ENCODE peak calls at places on chromosomes 4 and X, in four cellular contexts. W, G, I and B are unnamed samples. For H3K4me1, the result is how much of the 10 kb centered on the place peaks cover.

GRCh38 chrX:116240446-116240845 is 69.9 kb downstream of the AGTR2 start:
- DNase-seq in W (no peak), G (no peak), I (no peak), B (no peak)

GRCh38 chrX:96761566-96761965 is 76.9 kb downstream of the DIAPH2 start:
- DNase-seq in W (no peak), G (no peak), I (no peak), B (no peak)

GRCh38 chr4:156101571-156101970 is 147.9 kb upstream of the CTSO start:
- DNase-seq in W (no peak), G (no peak), I (no peak), B (no peak)

GRCh38 chr4:136939781-136940180 is 592.5 kb downstream of the PCDH18 start:
- DNase-seq in W (no peak), G (no peak), I (no peak), B (peak)

GRCh38 chr4:113292371-113293042 is 243.1 kb downstream of the ANK2 start:
- DNase-seq in W (peak), G (peak), I (peak), B (peak)

GRCh38 chr4:47239649-47240048 is 208.3 kb downstream of the GABRB1 start:
- DNase-seq in W (no peak), G (no peak), I (no peak), B (no peak)

GRCh38 chr4:24321151-24321550 is 263.2 kb downstream of the DHX15 start:
- DNase-seq in W (no peak), G (no peak), I (no peak), B (no peak)

GRCh38 chr4:89031272-89031671 is 25.7 kb downstream of the FAM13A start:
- DNase-seq in W (no peak), G (no peak), I (no peak), B (no peak)

GRCh38 chr4:47528651-47529050 is 43.6 kb downstream of the ATP10D start:
- DNase-seq in W (no peak), G (no peak), I (no peak), B (peak)

GRCh38 chr4:53790286-53790685 is 199.0 kb upstream of the LNX1 start:
- DNase-seq in W (no peak), G (no peak), I (no peak), B (no peak)

GRCh38 chr4:55127521-55127920 is 2.1 kb upstream of the KDR start:
- DNase-seq in W (no peak), G (no peak), I (no peak), B (no peak)

GRCh38 chr4:181650033-181650825 is 593.0 kb upstream of the TENM3 start:
- DNase-seq in W (no peak), G (no peak), I (no peak), B (no peak)

GRCh38 chrX:153829549-153829798 is 870 bp downstream of the PDZD4 start:
- DNase-seq in W (no peak), G (no peak), I (no peak), B (no peak)

GRCh38 chr4:36260714-36261113 is 16.4 kb upstream of the ARAP2 start:
- DNase-seq in W (no peak), G (no peak), I (no peak), B (no peak)

GRCh38 chr4:109026588-109026987 is 263.7 kb upstream of the ETNPPL start:
- DNase-seq in W (no peak), G (no peak), I (no peak), B (peak)

GRCh38 chr4:181688416-181688815 is 554.8 kb upstream of the TENM3 start:
- DNase-seq in W (no peak), G (no peak), I (no peak), B (no peak)

GRCh38 chrX:79161655-79162054 is 17.2 kb downstream of the GPR174 start:
- DNase-seq in W (no peak), G (no peak), I (no peak), B (no peak)
- H2BK12ac ChIP-seq in W (no peak), G (no peak), I (no peak), B (no peak)

GRCh38 chr4:23105759-23106370 is 413.1 kb downstream of the GBA3 start:
- DNase-seq in W (no peak), G (no peak), I (no peak), B (no peak)

DNA sequence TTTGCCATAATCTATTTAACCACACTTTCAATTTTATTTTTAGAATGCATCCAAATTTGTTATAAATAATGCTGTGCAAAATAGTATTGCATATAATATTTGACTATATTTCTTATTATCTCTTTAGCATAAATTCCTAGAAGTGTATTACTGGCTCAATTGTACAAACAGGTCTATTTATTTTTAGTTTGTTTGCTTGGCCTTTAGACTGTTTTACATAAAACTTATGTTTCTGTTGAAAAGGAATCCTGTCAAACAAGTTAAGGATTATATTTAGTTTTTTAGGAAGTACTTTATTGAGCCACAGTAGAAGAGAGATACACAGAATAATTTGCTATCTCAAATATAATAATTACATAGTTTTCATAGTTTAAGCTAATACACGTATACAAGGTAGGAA is 413.8 kb downstream of the GBA3 start:
- DNase-seq in W (no peak), G (no peak), I (no peak), B (no peak)
- H3K4me1 ChIP-seq in W (under half), G (under half), I (under half), B (under half)

DNA sequence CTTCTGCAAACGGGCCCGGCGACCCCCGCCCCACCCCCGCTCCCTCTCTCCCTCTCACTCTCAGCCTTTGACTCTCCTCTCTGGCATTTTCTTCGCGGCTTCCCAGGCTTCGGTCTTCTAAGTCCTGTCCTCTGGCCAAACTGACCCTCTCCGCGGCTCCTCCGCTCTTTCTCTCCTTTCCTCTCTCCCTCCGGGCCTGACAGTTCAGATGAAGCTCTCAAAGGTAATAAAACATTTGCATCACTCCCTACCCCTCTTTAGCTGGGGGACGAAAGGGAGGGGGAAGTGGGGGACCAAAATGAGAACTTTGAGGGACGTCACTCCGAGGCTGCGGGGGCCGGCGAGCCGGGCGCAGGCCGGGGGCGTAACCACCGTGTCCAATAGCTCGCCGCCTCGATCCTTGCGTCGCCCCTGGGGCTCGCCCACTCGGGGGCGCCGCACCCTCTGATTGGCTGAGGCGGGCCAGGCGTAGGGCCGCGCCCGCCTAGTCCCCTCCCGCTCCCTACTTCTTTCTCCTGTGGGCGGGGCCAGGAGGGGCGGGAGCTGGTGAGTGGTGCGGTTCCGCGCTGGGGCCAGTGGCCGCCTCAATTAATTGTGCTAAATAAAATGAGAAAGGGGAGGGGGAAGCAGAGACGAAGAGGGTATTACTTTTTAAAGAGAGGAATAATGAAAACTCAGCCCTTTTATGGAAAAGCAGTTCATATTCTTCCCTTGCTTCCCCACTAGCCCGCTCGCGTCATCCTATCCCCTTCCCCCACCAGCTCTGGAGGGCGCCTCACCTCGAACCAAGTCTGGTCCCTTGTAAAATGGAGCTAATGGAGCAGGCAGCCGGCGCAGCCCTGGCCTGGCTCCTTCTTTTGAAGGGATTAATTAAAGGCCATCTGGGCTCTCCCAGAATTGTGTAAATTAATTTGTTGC is at the start of gene NKX6-1:
- DNase-seq in W (peak), G (peak), I (peak), B (peak)
- H3K4ac ChIP-seq in W (no peak), G (no peak), I (no peak), B (no peak)

GRCh38 chrX:13149702-13150101 is 105.3 kb upstream of the FAM9C start:
- DNase-seq in W (no peak), G (no peak), I (no peak), B (no peak)
- H2BK12ac ChIP-seq in W (no peak), G (no peak), I (no peak), B (no peak)